ENCODE peak calls at places on chromosome 7, in seven cellular contexts. L is astrocyte, D is stomach, S is BE2C, V is heart right ventricle, F is colonic mucosa, I is tibial artery. Z is an unnamed sample.

GRCh38 chr7:113179313-113179712 is 61.0 kb upstream of the SMIM30 start:
- DNase-seq in I (no peak), D (no peak), F (peak), V (no peak), L (no peak), S (no peak), Z (no peak)

GRCh38 chr7:36967387-36967786 is 243.1 kb upstream of the AOAH start:
- DNase-seq in L (peak), D (peak), F (peak), I (peak), S (peak), V (peak), Z (peak)

GRCh38 chr7:2093841-2094220 is 138.9 kb downstream of the MAD1L1 start:
- DNase-seq in D (no peak), S (no peak), L (no peak), F (no peak), V (no peak), I (no peak), Z (no peak)

GRCh38 chr7:138097064-138097741 is 20.9 kb downstream of the AKR1D1 start:
- DNase-seq in S (peak), F (peak), D (peak), V (no peak), L (peak), I (no peak), Z (peak)

GRCh38 chr7:2843191-2843685 is 870 bp downstream of the GNA12 start:
- DNase-seq in F (no peak), I (no peak), D (no peak), L (no peak), S (no peak), V (no peak), Z (no peak)

GRCh38 chr7:91556239-91556638 is 292.0 kb downstream of the FZD1 start:
- DNase-seq in S (no peak), D (no peak), I (no peak), V (no peak), F (no peak), L (no peak), Z (no peak)

GRCh38 chr7:23306936-23307521 is 7.9 kb downstream of the MALSU1 start:
- DNase-seq in D (no peak), L (no peak), I (no peak), V (no peak), S (no peak), F (no peak), Z (no peak)

GRCh38 chr7:127473409-127473808 is 80.9 kb upstream of the ZNF800 start:
- DNase-seq in S (no peak), F (no peak), V (no peak), L (no peak), D (no peak), I (no peak), Z (no peak)

GRCh38 chr7:134458341-134458805 is 527 bp downstream of the AKR1B1 start:
- DNase-seq in S (peak), D (peak), I (peak), L (no peak), V (peak), F (peak), Z (peak)

GRCh38 chr7:2521341-2521745 is 1.8 kb downstream of the LFNG start:
- DNase-seq in S (no peak), D (no peak), F (no peak), I (no peak), V (no peak), L (no peak), Z (no peak)

GRCh38 chr7:2109936-2110585 is 122.7 kb downstream of the MAD1L1 start:
- DNase-seq in I (no peak), L (peak), F (peak), D (peak), V (no peak), S (peak), Z (no peak)

GRCh38 chr7:135811513-135811912 is 62.9 kb upstream of the FAM180A start:
- DNase-seq in S (no peak), L (no peak), D (no peak), F (no peak), I (no peak), V (no peak), Z (no peak)

GRCh38 chr7:155880721-155881120 is 68.5 kb upstream of the SHH start:
- DNase-seq in I (no peak), V (no peak), F (no peak), S (no peak), D (peak), L (no peak), Z (no peak)

GRCh38 chr7:99448855-99449254 is 10.1 kb downstream of the CPSF4 start:
- DNase-seq in F (no peak), D (no peak), L (no peak), V (no peak), S (no peak), I (no peak), Z (no peak)

GRCh38 chr7:66557214-66558200 is 71.2 kb upstream of the KCTD7 start:
- DNase-seq in V (peak), F (peak), L (no peak), I (peak), S (peak), D (peak), Z (peak)

GRCh38 chr7:90345548-90346319 is 782 bp upstream of the GTPBP10 start:
- DNase-seq in I (no peak), L (peak), S (no peak), V (no peak), F (peak), D (no peak), Z (no peak)

GRCh38 chr7:101330011-101330484 is 8.4 kb upstream of the IFT22 start:
- DNase-seq in L (no peak), V (peak), I (no peak), S (peak), D (no peak), F (no peak), Z (no peak)

GRCh38 chr7:129780257-129781127 is 169.0 kb downstream of the NRF1 start:
- DNase-seq in S (peak), V (no peak), F (peak), L (no peak), I (no peak), D (peak), Z (peak)

GRCh38 chr7:4725014-4725951 is 43.2 kb downstream of the FOXK1 start:
- DNase-seq in I (peak), V (peak), S (no peak), L (peak), F (peak), D (peak), Z (peak)

GRCh38 chr7:75050501-75050900 is 23.1 kb downstream of the RCC1L start:
- DNase-seq in V (no peak), S (no peak), F (no peak), D (no peak), L (peak), I (no peak), Z (no peak)

GRCh38 chr7:131244259-131244852 is 83.3 kb upstream of the MKLN1 start:
- DNase-seq in D (no peak), F (no peak), S (peak), I (peak), L (peak), V (no peak), Z (no peak)

GRCh38 chr7:113710310-113711106 is 208.3 kb downstream of the PPP1R3A start:
- DNase-seq in L (peak), D (no peak), S (peak), V (no peak), I (no peak), F (peak), Z (peak)

GRCh38 chr7:98084631-98085030 is 22.0 kb upstream of the LMTK2 start:
- DNase-seq in D (peak), S (no peak), L (no peak), I (no peak), V (no peak), F (no peak), Z (no peak)

GRCh38 chr7:105853931-105854419 is 22.4 kb downstream of the ATXN7L1 start:
- DNase-seq in V (no peak), S (no peak), I (no peak), F (no peak), D (no peak), L (no peak), Z (peak)

GRCh38 chr7:127396184-127396583 is 3.7 kb upstream of the ZNF800 start:
- DNase-seq in F (no peak), L (no peak), V (no peak), I (no peak), D (no peak), S (no peak), Z (no peak)

GRCh38 chr7:143147070-143147469 is 15.2 kb downstream of the PIP start:
- DNase-seq in S (no peak), D (no peak), L (no peak), F (no peak), I (no peak), V (no peak), Z (no peak)

GRCh38 chr7:6622129-6622710 is 6.8 kb downstream of the ZNF853 start:
- DNase-seq in F (no peak), I (no peak), D (no peak), S (no peak), V (no peak), L (no peak), Z (no peak)

GRCh38 chr7:131219277-131220041 is 108.2 kb upstream of the MKLN1 start:
- DNase-seq in V (peak), D (no peak), L (no peak), F (no peak), S (no peak), I (peak), Z (no peak)

GRCh38 chr7:74474271-74474865 is 20.7 kb downstream of the GTF2IRD1 start:
- DNase-seq in D (no peak), V (no peak), S (no peak), F (no peak), I (no peak), L (peak), Z (no peak)

GRCh38 chr7:136342221-136342620 is 365.1 kb upstream of the MTPN start:
- DNase-seq in F (no peak), I (no peak), D (no peak), V (no peak), L (no peak), S (no peak), Z (no peak)

GRCh38 chr7:68929712-68930395 is 668.4 kb upstream of the AUTS2 start:
- DNase-seq in S (no peak), L (peak), I (peak), V (no peak), F (no peak), D (no peak), Z (no peak)

GRCh38 chr7:66303454-66304160 is 98.5 kb downstream of the TPST1 start:
- DNase-seq in D (no peak), V (no peak), L (no peak), S (no peak), I (no peak), F (no peak), Z (no peak)

GRCh38 chr7:47170516-47170915 is 411.4 kb downstream of the TNS3 start:
- DNase-seq in V (no peak), L (no peak), F (no peak), D (no peak), S (no peak), I (no peak), Z (no peak)
- TF ChIP-seq CTCF in V (no peak), L (peak), F (no peak), D (no peak), S (peak), I (no peak), Z (peak)

DNA sequence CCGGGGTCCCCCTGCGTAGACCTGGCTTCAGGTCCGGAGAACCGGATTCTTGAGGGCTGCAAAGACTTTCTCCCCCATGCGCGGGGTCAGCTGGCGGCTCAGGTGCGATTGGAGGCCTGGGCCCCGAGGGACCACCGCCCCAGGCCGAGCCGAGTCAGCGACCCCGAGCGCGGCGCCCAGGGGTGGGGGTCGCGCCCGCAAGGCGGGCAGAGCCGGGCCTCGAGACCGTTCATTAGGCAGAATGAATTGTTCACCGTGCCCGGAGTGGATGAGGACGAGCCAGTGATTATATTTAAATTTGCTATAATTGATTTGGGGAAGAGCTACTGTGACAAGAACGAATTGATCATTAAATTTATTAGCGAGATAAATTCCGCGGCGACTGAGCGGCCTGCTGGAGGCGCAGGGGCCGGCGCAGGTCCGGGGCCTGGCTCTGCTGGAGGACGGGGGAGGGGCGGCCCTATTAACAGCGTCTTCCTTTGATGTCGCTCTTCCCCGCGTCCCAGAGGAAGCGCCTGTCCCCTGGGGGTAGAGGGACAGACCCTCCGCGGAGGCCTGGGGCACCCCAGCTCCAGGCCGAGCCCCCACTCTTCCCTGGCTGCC is 7.5 kb downstream of the MNX1 start:
- DNase-seq in F (peak), S (no peak), V (no peak), L (no peak), D (no peak), I (no peak), Z (peak)
- TF ChIP-seq CTCF in F (no peak), S (no peak), V (no peak), L (no peak), D (no peak), I (no peak), Z (no peak)

GRCh38 chr7:27046854-27047549 is 48.8 kb downstream of the HOXA1 start:
- DNase-seq in I (no peak), S (no peak), L (peak), D (no peak), F (no peak), V (no peak), Z (no peak)

GRCh38 chr7:27053153-27053552 is 42.6 kb downstream of the HOXA1 start:
- DNase-seq in L (no peak), F (no peak), I (no peak), D (no peak), S (no peak), V (no peak), Z (peak)

GRCh38 chr7:27051451-27051850 is 44.3 kb downstream of the HOXA1 start:
- DNase-seq in V (no peak), I (no peak), D (no peak), L (peak), S (no peak), F (no peak), Z (no peak)

GRCh38 chr7:27048438-27048837 is 47.4 kb downstream of the HOXA1 start:
- DNase-seq in L (no peak), S (no peak), I (no peak), V (no peak), D (no peak), F (no peak), Z (no peak)
- TF ChIP-seq CTCF in L (no peak), S (no peak), I (no peak), V (no peak), D (no peak), F (no peak), Z (no peak)

GRCh38 chr7:107384025-107384424 is 85.8 kb upstream of the GPR22 start:
- DNase-seq in D (no peak), S (no peak), V (no peak), F (no peak), I (no peak), L (no peak), Z (no peak)
- TF ChIP-seq CTCF in D (no peak), S (peak), V (no peak), F (no peak), I (no peak), L (no peak), Z (no peak)

GRCh38 chr7:107661081-107661864 is 645 bp downstream of the SLC26A4 start:
- DNase-seq in I (peak), V (peak), F (peak), D (peak), S (peak), L (peak), Z (peak)
- TF ChIP-seq CTCF in I (no peak), V (no peak), F (no peak), D (peak), S (peak), L (no peak), Z (peak)

GRCh38 chr7:88789480-88790064 is 6.0 kb downstream of the TEX47 start:
- DNase-seq in D (no peak), F (no peak), L (peak), V (no peak), S (no peak), I (no peak), Z (no peak)
- TF ChIP-seq CTCF in D (peak), F (peak), L (peak), V (peak), S (peak), I (peak), Z (peak)

DNA sequence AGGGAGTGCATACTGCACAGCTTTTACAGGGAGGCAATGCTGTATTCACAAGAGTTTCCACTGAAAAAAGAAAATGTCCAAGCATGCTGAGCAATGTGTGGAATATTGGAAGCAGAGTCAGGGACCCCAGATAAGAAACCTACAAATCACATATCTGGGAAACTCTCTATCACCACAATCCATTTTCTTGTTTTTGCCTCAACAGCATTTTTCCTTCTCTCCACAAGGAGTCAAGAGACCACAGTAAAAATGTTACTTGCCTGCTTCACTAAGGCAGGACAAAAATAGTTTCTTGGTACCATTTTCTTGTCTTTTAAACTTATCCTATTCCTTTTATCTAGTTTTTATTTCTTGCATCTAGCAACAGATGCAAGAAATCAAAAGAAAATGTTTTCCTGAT is 19.5 kb upstream of the PDE1C start:
- DNase-seq in L (no peak), F (no peak), V (no peak), S (no peak), I (no peak), D (no peak), Z (no peak)
- TF ChIP-seq CTCF in L (no peak), F (no peak), V (no peak), S (no peak), I (no peak), D (no peak), Z (no peak)

DNA sequence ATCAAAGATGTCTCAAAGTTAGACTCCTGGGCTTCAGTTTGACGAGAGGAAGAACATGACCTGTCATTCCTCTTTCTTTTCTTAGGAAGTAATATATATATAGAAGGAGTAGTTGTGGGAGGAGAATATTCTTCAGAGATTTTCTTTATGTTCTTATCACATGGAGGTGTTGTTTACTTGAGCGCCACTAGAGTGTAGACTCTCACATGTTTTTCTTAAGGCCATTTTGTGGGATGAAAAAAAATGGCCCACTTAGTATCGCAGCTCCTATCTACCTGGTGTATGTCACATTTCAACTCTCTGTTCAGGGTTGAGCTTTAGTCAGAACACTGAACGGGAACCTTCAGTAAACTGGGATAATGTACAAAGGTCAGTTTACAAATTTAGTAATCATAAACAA is 645.2 kb downstream of the PHTF2 start:
- DNase-seq in F (no peak), D (no peak), V (no peak), S (no peak), I (no peak), L (no peak), Z (no peak)
- TF ChIP-seq CTCF in F (no peak), D (no peak), V (no peak), S (no peak), I (no peak), L (no peak), Z (no peak)